ENCODE peak calls at places on chromosomes 13 and 19, in ten cellular contexts. One of them, this sample, is unnamed.

GRCh38 chr19:42269518-42270345 is 680 bp downstream of the CIC start:
- DNase-seq in AG10803: no peak
- DNase-seq in A549: no peak
- DNase-seq in mesendoderm: no peak
- DNase-seq in aorta: peak
- DNase-seq in thyroid gland: no peak
- DNase-seq in tibial artery: no peak
- DNase-seq in AG04450: no peak
- DNase-seq in HAP-1: no peak
- DNase-seq in fibroblast of mammary gland: no peak
- DNase-seq in this sample: no peak

GRCh38 chr19:55898911-55899310 is 33.2 kb downstream of the NLRP13 start:
- DNase-seq in AG10803: no peak
- DNase-seq in A549: no peak
- DNase-seq in mesendoderm: no peak
- DNase-seq in aorta: no peak
- DNase-seq in thyroid gland: no peak
- DNase-seq in tibial artery: no peak
- DNase-seq in AG04450: no peak
- DNase-seq in HAP-1: no peak
- DNase-seq in fibroblast of mammary gland: no peak
- DNase-seq in this sample: no peak

GRCh38 chr19:33704271-33704670 is 82.5 kb downstream of the CHST8 start:
- DNase-seq in AG10803: no peak
- DNase-seq in A549: no peak
- DNase-seq in mesendoderm: no peak
- DNase-seq in aorta: no peak
- DNase-seq in thyroid gland: no peak
- DNase-seq in tibial artery: no peak
- DNase-seq in AG04450: no peak
- DNase-seq in HAP-1: no peak
- DNase-seq in fibroblast of mammary gland: no peak
- DNase-seq in this sample: no peak

GRCh38 chr19:55820037-55820436 is 11.8 kb downstream of the NLRP11 start:
- DNase-seq in AG10803: no peak
- DNase-seq in A549: no peak
- DNase-seq in mesendoderm: no peak
- DNase-seq in aorta: no peak
- DNase-seq in thyroid gland: no peak
- DNase-seq in tibial artery: no peak
- DNase-seq in AG04450: no peak
- DNase-seq in HAP-1: no peak
- DNase-seq in fibroblast of mammary gland: no peak
- DNase-seq in this sample: no peak

GRCh38 chr13:44273991-44274810 is 99.4 kb upstream of the SERP2 start:
- DNase-seq in AG10803: peak
- DNase-seq in A549: no peak
- DNase-seq in mesendoderm: no peak
- DNase-seq in aorta: no peak
- DNase-seq in thyroid gland: no peak
- DNase-seq in tibial artery: no peak
- DNase-seq in AG04450: peak
- DNase-seq in HAP-1: no peak
- DNase-seq in fibroblast of mammary gland: peak
- DNase-seq in this sample: no peak

GRCh38 chr19:46626441-46626840 is 1.6 kb upstream of the PTGIR start:
- DNase-seq in AG10803: no peak
- DNase-seq in A549: no peak
- DNase-seq in mesendoderm: no peak
- DNase-seq in aorta: peak
- DNase-seq in thyroid gland: no peak
- DNase-seq in tibial artery: no peak
- DNase-seq in AG04450: no peak
- DNase-seq in HAP-1: no peak
- DNase-seq in fibroblast of mammary gland: no peak
- DNase-seq in this sample: no peak

GRCh38 chr19:55156202-55157063 is 1.1 kb downstream of the TNNI3 start:
- DNase-seq in AG10803: no peak
- DNase-seq in A549: peak
- DNase-seq in mesendoderm: peak
- DNase-seq in aorta: no peak
- DNase-seq in thyroid gland: peak
- DNase-seq in tibial artery: no peak
- DNase-seq in AG04450: no peak
- DNase-seq in HAP-1: peak
- DNase-seq in fibroblast of mammary gland: peak
- DNase-seq in this sample: no peak

GRCh38 chr19:45451181-45451849 is 16.5 kb upstream of the FOSB start:
- DNase-seq in AG10803: peak
- DNase-seq in A549: no peak
- DNase-seq in mesendoderm: peak
- DNase-seq in aorta: no peak
- DNase-seq in thyroid gland: peak
- DNase-seq in tibial artery: peak
- DNase-seq in AG04450: no peak
- DNase-seq in HAP-1: no peak
- DNase-seq in fibroblast of mammary gland: peak
- DNase-seq in this sample: no peak

GRCh38 chr13:79468819-79469218 is 12.1 kb upstream of the NDFIP2 start:
- DNase-seq in AG10803: no peak
- DNase-seq in A549: no peak
- DNase-seq in mesendoderm: no peak
- DNase-seq in aorta: no peak
- DNase-seq in thyroid gland: no peak
- DNase-seq in tibial artery: no peak
- DNase-seq in AG04450: no peak
- DNase-seq in HAP-1: no peak
- DNase-seq in fibroblast of mammary gland: no peak
- DNase-seq in this sample: no peak

GRCh38 chr13:30334663-30335386 is 27.5 kb upstream of the KATNAL1 start:
- DNase-seq in AG10803: no peak
- DNase-seq in A549: peak
- DNase-seq in mesendoderm: peak
- DNase-seq in aorta: no peak
- DNase-seq in thyroid gland: no peak
- DNase-seq in tibial artery: no peak
- DNase-seq in AG04450: no peak
- DNase-seq in HAP-1: no peak
- DNase-seq in fibroblast of mammary gland: peak
- DNase-seq in this sample: no peak

GRCh38 chr19:28960986-28961705 is 251.8 kb downstream of the UQCRFS1 start:
- DNase-seq in AG10803: peak
- DNase-seq in A549: no peak
- DNase-seq in mesendoderm: no peak
- DNase-seq in aorta: no peak
- DNase-seq in thyroid gland: no peak
- DNase-seq in tibial artery: no peak
- DNase-seq in AG04450: no peak
- DNase-seq in HAP-1: no peak
- DNase-seq in fibroblast of mammary gland: peak
- DNase-seq in this sample: no peak
- H3K4me3 ChIP-seq in AG10803: no peak
- H3K4me3 ChIP-seq in A549: no peak
- H3K4me3 ChIP-seq in mesendoderm: no peak
- H3K4me3 ChIP-seq in aorta: no peak
- H3K4me3 ChIP-seq in thyroid gland: no peak
- H3K4me3 ChIP-seq in tibial artery: no peak
- H3K4me3 ChIP-seq in AG04450: no peak
- H3K4me3 ChIP-seq in HAP-1: no peak
- H3K4me3 ChIP-seq in fibroblast of mammary gland: no peak
- H3K4me3 ChIP-seq in this sample: no peak

GRCh38 chr19:47779524-47780214 is 1.2 kb downstream of the SELENOW start:
- DNase-seq in AG10803: peak
- DNase-seq in A549: no peak
- DNase-seq in mesendoderm: no peak
- DNase-seq in aorta: peak
- DNase-seq in thyroid gland: peak
- DNase-seq in tibial artery: peak
- DNase-seq in AG04450: no peak
- DNase-seq in HAP-1: no peak
- DNase-seq in fibroblast of mammary gland: no peak
- DNase-seq in this sample: no peak

GRCh38 chr19:47778954-47779351 is 450 bp downstream of the SELENOW start:
- DNase-seq in AG10803: peak
- DNase-seq in A549: no peak
- DNase-seq in mesendoderm: no peak
- DNase-seq in aorta: no peak
- DNase-seq in thyroid gland: peak
- DNase-seq in tibial artery: peak
- DNase-seq in AG04450: no peak
- DNase-seq in HAP-1: no peak
- DNase-seq in fibroblast of mammary gland: peak
- DNase-seq in this sample: no peak

GRCh38 chr19:47781590-47782318 is 3.3 kb downstream of the SELENOW start:
- DNase-seq in AG10803: peak
- DNase-seq in A549: no peak
- DNase-seq in mesendoderm: no peak
- DNase-seq in aorta: peak
- DNase-seq in thyroid gland: no peak
- DNase-seq in tibial artery: peak
- DNase-seq in AG04450: no peak
- DNase-seq in HAP-1: no peak
- DNase-seq in fibroblast of mammary gland: no peak
- DNase-seq in this sample: no peak

GRCh38 chr19:47778089-47778953 is at the start of gene SELENOW:
- DNase-seq in AG10803: peak
- DNase-seq in A549: peak
- DNase-seq in mesendoderm: peak
- DNase-seq in aorta: peak
- DNase-seq in thyroid gland: peak
- DNase-seq in tibial artery: peak
- DNase-seq in AG04450: peak
- DNase-seq in HAP-1: peak
- DNase-seq in fibroblast of mammary gland: peak
- DNase-seq in this sample: no peak

DNA sequence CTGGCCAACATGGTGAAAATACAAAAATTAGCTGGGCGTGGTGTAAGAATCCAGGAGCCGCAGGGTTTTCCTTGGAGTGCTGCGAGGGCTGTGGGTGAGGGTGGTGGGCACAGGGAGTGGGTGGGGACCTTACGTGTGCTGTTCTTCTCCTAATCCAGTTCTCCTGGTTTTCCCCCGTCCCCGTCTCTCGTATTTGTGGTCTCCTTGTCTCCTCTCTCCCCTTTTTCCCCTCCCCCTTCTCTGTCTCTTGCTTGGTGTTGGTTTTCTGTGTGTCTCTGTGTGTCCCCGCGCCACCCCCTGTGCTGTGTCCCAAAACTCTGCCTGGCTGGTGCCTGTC is 1.7 kb downstream of the SELENOW start:
- DNase-seq in AG10803: no peak
- DNase-seq in A549: no peak
- DNase-seq in mesendoderm: no peak
- DNase-seq in aorta: no peak
- DNase-seq in thyroid gland: no peak
- DNase-seq in tibial artery: no peak
- DNase-seq in AG04450: no peak
- DNase-seq in HAP-1: no peak
- DNase-seq in fibroblast of mammary gland: no peak
- DNase-seq in this sample: no peak
- H3K4me3 ChIP-seq in AG10803: peak
- H3K4me3 ChIP-seq in A549: no peak
- H3K4me3 ChIP-seq in mesendoderm: no peak
- H3K4me3 ChIP-seq in aorta: peak
- H3K4me3 ChIP-seq in thyroid gland: no peak
- H3K4me3 ChIP-seq in tibial artery: peak
- H3K4me3 ChIP-seq in AG04450: peak
- H3K4me3 ChIP-seq in HAP-1: peak
- H3K4me3 ChIP-seq in fibroblast of mammary gland: no peak
- H3K4me3 ChIP-seq in this sample: peak

GRCh38 chr13:31442605-31443004 is 242.8 kb downstream of the B3GLCT start:
- DNase-seq in AG10803: no peak
- DNase-seq in A549: no peak
- DNase-seq in mesendoderm: no peak
- DNase-seq in aorta: no peak
- DNase-seq in thyroid gland: no peak
- DNase-seq in tibial artery: no peak
- DNase-seq in AG04450: no peak
- DNase-seq in HAP-1: no peak
- DNase-seq in fibroblast of mammary gland: no peak
- DNase-seq in this sample: no peak
- H3K4me3 ChIP-seq in AG10803: no peak
- H3K4me3 ChIP-seq in A549: no peak
- H3K4me3 ChIP-seq in mesendoderm: no peak
- H3K4me3 ChIP-seq in aorta: no peak
- H3K4me3 ChIP-seq in thyroid gland: no peak
- H3K4me3 ChIP-seq in tibial artery: no peak
- H3K4me3 ChIP-seq in AG04450: no peak
- H3K4me3 ChIP-seq in HAP-1: no peak
- H3K4me3 ChIP-seq in fibroblast of mammary gland: no peak
- H3K4me3 ChIP-seq in this sample: no peak

GRCh38 chr13:114065926-114066774 is 66.3 kb downstream of the RASA3 start:
- DNase-seq in AG10803: no peak
- DNase-seq in A549: no peak
- DNase-seq in mesendoderm: no peak
- DNase-seq in aorta: peak
- DNase-seq in thyroid gland: no peak
- DNase-seq in tibial artery: no peak
- DNase-seq in AG04450: no peak
- DNase-seq in HAP-1: no peak
- DNase-seq in fibroblast of mammary gland: no peak
- DNase-seq in this sample: no peak

GRCh38 chr13:114066956-114067355 is 65.5 kb downstream of the RASA3 start:
- DNase-seq in AG10803: no peak
- DNase-seq in A549: no peak
- DNase-seq in mesendoderm: no peak
- DNase-seq in aorta: peak
- DNase-seq in thyroid gland: no peak
- DNase-seq in tibial artery: no peak
- DNase-seq in AG04450: no peak
- DNase-seq in HAP-1: no peak
- DNase-seq in fibroblast of mammary gland: no peak
- DNase-seq in this sample: no peak

GRCh38 chr13:114067886-114068722 is 64.3 kb downstream of the RASA3 start:
- DNase-seq in AG10803: no peak
- DNase-seq in A549: no peak
- DNase-seq in mesendoderm: no peak
- DNase-seq in aorta: peak
- DNase-seq in thyroid gland: no peak
- DNase-seq in tibial artery: peak
- DNase-seq in AG04450: no peak
- DNase-seq in HAP-1: no peak
- DNase-seq in fibroblast of mammary gland: no peak
- DNase-seq in this sample: no peak

GRCh38 chr13:114068723-114069322 is 63.6 kb downstream of the RASA3 start:
- DNase-seq in AG10803: peak
- DNase-seq in A549: no peak
- DNase-seq in mesendoderm: peak
- DNase-seq in aorta: no peak
- DNase-seq in thyroid gland: peak
- DNase-seq in tibial artery: peak
- DNase-seq in AG04450: peak
- DNase-seq in HAP-1: no peak
- DNase-seq in fibroblast of mammary gland: peak
- DNase-seq in this sample: peak

DNA sequence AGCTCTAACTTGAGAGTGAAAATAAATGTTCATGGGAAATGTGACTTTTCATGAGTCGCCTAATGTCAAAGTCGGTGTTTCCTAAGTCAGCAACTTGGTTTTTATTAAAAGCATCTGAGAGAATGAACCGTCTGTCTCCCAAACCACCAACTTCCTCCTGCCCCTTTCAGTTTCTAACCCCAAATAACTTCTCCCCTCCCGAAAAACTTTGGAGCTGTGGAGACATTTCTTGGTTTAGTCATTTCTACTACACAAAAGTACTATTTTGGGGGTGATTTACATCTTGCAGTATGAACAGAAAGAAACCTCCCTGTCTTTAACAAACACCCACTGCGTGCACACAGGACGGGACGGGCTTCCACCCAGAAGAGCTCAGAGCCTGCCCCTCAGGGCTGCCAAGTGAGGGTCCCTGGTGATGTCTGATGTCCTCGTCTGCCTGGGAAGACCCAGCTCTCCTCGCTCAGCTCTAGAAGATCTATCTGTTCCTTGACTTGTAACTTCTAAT is 65.0 kb downstream of the RASA3 start:
- DNase-seq in AG10803: peak
- DNase-seq in A549: no peak
- DNase-seq in mesendoderm: no peak
- DNase-seq in aorta: peak
- DNase-seq in thyroid gland: no peak
- DNase-seq in tibial artery: peak
- DNase-seq in AG04450: no peak
- DNase-seq in HAP-1: no peak
- DNase-seq in fibroblast of mammary gland: peak
- DNase-seq in this sample: peak
- H3K4me3 ChIP-seq in AG10803: peak
- H3K4me3 ChIP-seq in A549: no peak
- H3K4me3 ChIP-seq in mesendoderm: no peak
- H3K4me3 ChIP-seq in aorta: no peak
- H3K4me3 ChIP-seq in thyroid gland: no peak
- H3K4me3 ChIP-seq in tibial artery: no peak
- H3K4me3 ChIP-seq in AG04450: no peak
- H3K4me3 ChIP-seq in HAP-1: no peak
- H3K4me3 ChIP-seq in fibroblast of mammary gland: no peak
- H3K4me3 ChIP-seq in this sample: no peak